ENCODE peak calls at places on chromosomes 11 and 22, in four cellular contexts. X is body of pancreas, Q is adrenal gland, N is fibroblast of villous mesenchyme. A is an unnamed sample.

GRCh38 chr11:64461081-64461480 is 102.1 kb downstream of the RPS6KA4 start:
- DNase-seq in X (no peak), Q (no peak), N (no peak), A (no peak)

GRCh38 chr11:126924381-126924780 is 76.2 kb downstream of the KIRREL3 start:
- DNase-seq in X (no peak), Q (no peak), N (no peak), A (no peak)

GRCh38 chr22:22388055-22388454 is 120.5 kb downstream of the ZNF280B start:
- DNase-seq in X (no peak), Q (no peak), N (no peak), A (no peak)

GRCh38 chr22:20268350-20269012 is 363 bp upstream of the RTN4R start:
- DNase-seq in X (peak; percentile 75), Q (peak; percentile 54), N (peak; percentile 37), A (no peak)

GRCh38 chr11:1220941-1221721 is 1.7 kb upstream of the MUC5B start:
- DNase-seq in X (no peak), Q (no peak), N (no peak), A (no peak)

GRCh38 chr11:130580372-130580771 is 131.9 kb downstream of the ADAMTS15 start:
- DNase-seq in X (no peak), Q (no peak), N (peak; percentile 90), A (no peak)

GRCh38 chr11:36454991-36455611 is 55.0 kb downstream of the TRAF6 start:
- DNase-seq in X (no peak), Q (no peak), N (peak; percentile 45), A (no peak)

GRCh38 chr11:71178076-71178475 is 74.3 kb downstream of the SHANK2 start:
- DNase-seq in X (no peak), Q (no peak), N (no peak), A (no peak)

GRCh38 chr22:25563757-25564319 is 637 bp upstream of the GRK3 start:
- DNase-seq in X (peak; percentile 19), Q (peak; percentile 46), N (no peak), A (no peak)

GRCh38 chr11:8812438-8812837 is 98.6 kb upstream of the AKIP1 start:
- DNase-seq in X (peak; percentile 68), Q (peak; percentile 77), N (peak; percentile 75), A (no peak)

GRCh38 chr11:43399983-43400630 is 41.4 kb downstream of the TTC17 start:
- DNase-seq in X (no peak), Q (no peak), N (peak; percentile 6), A (no peak)

GRCh38 chr11:108115495-108116140 is 5.7 kb upstream of the ACAT1 start:
- DNase-seq in X (peak; percentile 93), Q (peak; percentile 89), N (peak; percentile 81), A (peak; percentile 42)

GRCh38 chr11:116835042-116835772 is 2.2 kb downstream of the APOA1 start:
- DNase-seq in X (no peak), Q (no peak), N (no peak), A (no peak)

GRCh38 chr11:79220171-79220570 is 220.7 kb downstream of the TENM4 start:
- DNase-seq in X (no peak), Q (no peak), N (no peak), A (no peak)

GRCh38 chr11:33772300-33772699 is 2.0 kb downstream of the FBXO3 start:
- DNase-seq in X (peak; percentile 18), Q (peak; percentile 58), N (no peak), A (no peak)

GRCh38 chr22:37369536-37369935 is 57.7 kb downstream of the ELFN2 start:
- DNase-seq in X (no peak), Q (no peak), N (no peak), A (no peak)

GRCh38 chr22:41284465-41284864 is 1.5 kb downstream of the RANGAP1 start:
- DNase-seq in X (peak; percentile 26), Q (no peak), N (no peak), A (no peak)

GRCh38 chr11:11871991-11872401 is 30.2 kb downstream of the USP47 start:
- DNase-seq in X (no peak), Q (no peak), N (no peak), A (no peak)

GRCh38 chr22:37203354-37204044 is 8.8 kb downstream of the SSTR3 start:
- DNase-seq in X (no peak), Q (no peak), N (no peak), A (no peak)

GRCh38 chr11:8049084-8049483 is 31.9 kb upstream of the TUB start:
- DNase-seq in X (no peak), Q (no peak), N (no peak), A (no peak)

GRCh38 chr11:4881860-4882500 is at the start of gene OR51T1:
- DNase-seq in X (no peak), Q (no peak), N (peak; percentile 6), A (no peak)

GRCh38 chr22:22248878-22249277 is 4.3 kb downstream of the VPREB1 start:
- DNase-seq in X (no peak), Q (no peak), N (no peak), A (no peak)

GRCh38 chr11:62427630-62428233 is 8.9 kb downstream of the SCGB1A1 start:
- DNase-seq in X (no peak), Q (no peak), N (peak; percentile 83), A (no peak)

GRCh38 chr22:49671331-49672012 is 156.2 kb downstream of the BRD1 start:
- DNase-seq in X (no peak), Q (no peak), N (no peak), A (no peak)

GRCh38 chr11:65422633-65423515 is at the start of gene NEAT1:
- DNase-seq in X (peak; percentile 98), Q (peak; percentile 97), N (peak; percentile 97), A (peak; percentile 75)

GRCh38 chr22:20957691-20958440 is 9.2 kb upstream of the AIFM3 start:
- DNase-seq in X (peak; percentile 51), Q (no peak), N (peak; percentile 35), A (no peak)

GRCh38 chr11:116563713-116564050 is 209.1 kb downstream of the BUD13 start:
- DNase-seq in X (no peak), Q (no peak), N (no peak), A (no peak)

GRCh38 chr22:37566329-37566837 is 6.1 kb downstream of the CDC42EP1 start:
- DNase-seq in X (peak; percentile 35), Q (peak; percentile 17), N (no peak), A (no peak)

GRCh38 chr11:28318861-28319260 is 210.7 kb downstream of the METTL15 start:
- DNase-seq in X (no peak), Q (no peak), N (no peak), A (no peak)

GRCh38 chr11:531826-532511 is 3.4 kb downstream of the HRAS start:
- DNase-seq in X (no peak), Q (no peak), N (no peak), A (no peak)

GRCh38 chr11:29024386-29024785 is 916.2 kb downstream of the METTL15 start:
- DNase-seq in X (no peak), Q (no peak), N (no peak), A (no peak)

GRCh38 chr22:40043086-40043485 is 48.3 kb downstream of the FAM83F start:
- DNase-seq in X (peak; percentile 81), Q (no peak), N (no peak), A (peak; percentile 61)

GRCh38 chr11:4511846-4512245 is 29.4 kb downstream of the OR52K1 start:
- DNase-seq in X (no peak), Q (no peak), N (no peak), A (no peak)

GRCh38 chr11:73645972-73646631 is at the start of gene PLEKHB1:
- DNase-seq in X (no peak), Q (no peak), N (no peak), A (no peak)

GRCh38 chr22:25987948-25988347 is 181.3 kb upstream of the SEZ6L start:
- DNase-seq in X (no peak), Q (no peak), N (no peak), A (no peak)

GRCh38 chr11:6622261-6623171 is 3.3 kb upstream of the TPP1 start:
- DNase-seq in X (no peak), Q (no peak), N (no peak), A (no peak)

GRCh38 chr11:34416746-34417145 is 22.0 kb upstream of the CAT start:
- DNase-seq in X (no peak), Q (no peak), N (no peak), A (no peak)

GRCh38 chr11:96263361-96263763 is 79.6 kb downstream of the MAML2 start:
- DNase-seq in X (no peak), Q (no peak), N (peak; percentile 93), A (no peak)

GRCh38 chr22:33832558-33833151 is 87.6 kb downstream of the LARGE1 start:
- DNase-seq in X (peak; percentile 45), Q (peak; percentile 68), N (no peak), A (peak; percentile 32)

GRCh38 chr22:38869663-38870062 is 2.4 kb downstream of the CBX6 start:
- DNase-seq in X (no peak), Q (no peak), N (no peak), A (no peak)

GRCh38 chr22:38868286-38868721 is 3.7 kb downstream of the CBX6 start:
- DNase-seq in X (no peak), Q (no peak), N (no peak), A (no peak)

GRCh38 chr22:38867496-38868285 is 4.3 kb downstream of the CBX6 start:
- DNase-seq in X (peak; percentile 1), Q (no peak), N (no peak), A (no peak)

GRCh38 chr22:38870312-38870741 is 1.7 kb downstream of the CBX6 start:
- DNase-seq in X (peak; percentile 91), Q (peak; percentile 89), N (peak; percentile 82), A (no peak)

GRCh38 chr22:38868886-38869381 is 3.1 kb downstream of the CBX6 start:
- DNase-seq in X (peak; percentile 82), Q (peak; percentile 86), N (peak; percentile 63), A (no peak)
- TF ChIP-seq CTCF in X (peak; percentile 73), Q (peak; percentile 92), N (peak; percentile 93), A (peak; percentile 89)

GRCh38 chr11:69156218-69156639 is 494 bp downstream of the SMIM38 start:
- DNase-seq in X (peak; percentile 6), Q (no peak), N (no peak), A (no peak)
- H3K4me3 ChIP-seq in X (no peak overlapping the region), Q (no peak overlapping the region), N (no peak overlapping the region), A (no peak overlapping the region)

DNA sequence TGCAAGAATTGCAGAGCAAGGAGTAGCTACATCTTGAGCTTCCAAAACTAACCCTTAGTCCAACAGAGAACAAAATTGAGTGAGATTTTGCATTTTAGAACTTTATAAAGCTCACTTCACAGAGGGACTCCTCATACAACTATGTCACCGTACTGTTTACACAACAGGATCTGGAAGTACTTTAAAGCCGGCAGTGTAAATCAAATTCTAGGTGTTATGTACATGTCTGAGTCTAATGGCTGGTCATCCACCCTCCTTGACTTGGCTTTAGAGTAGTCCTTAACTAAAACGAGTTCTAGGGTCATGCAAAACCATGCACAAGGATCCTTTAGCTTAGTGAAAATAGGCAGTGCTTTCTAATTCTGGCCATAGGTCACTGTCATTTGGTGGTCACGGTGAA is 23.5 kb downstream of the IRAG1 start:
- DNase-seq in X (no peak), Q (no peak), N (no peak), A (peak; percentile 46)
- TF ChIP-seq CTCF in X (no peak), Q (no peak), N (no peak), A (no peak)

GRCh38 chr11:60974726-60975125 is 3.2 kb downstream of the CD6 start:
- DNase-seq in X (no peak), Q (no peak), N (no peak), A (no peak)

GRCh38 chr11:60972182-60973030 is 926 bp downstream of the CD6 start:
- DNase-seq in X (no peak), Q (no peak), N (no peak), A (no peak)

GRCh38 chr11:60970890-60971289 is 590 bp upstream of the CD6 start:
- DNase-seq in X (no peak), Q (no peak), N (no peak), A (no peak)

GRCh38 chr11:60971520-60971919 is at the start of gene CD6:
- DNase-seq in X (no peak), Q (no peak), N (no peak), A (no peak)

GRCh38 chr11:60973699-60974098 is 2.2 kb downstream of the CD6 start:
- DNase-seq in X (no peak), Q (no peak), N (no peak), A (no peak)
- H3K4me3 ChIP-seq in X (no peak overlapping the region), Q (no peak overlapping the region), N (no peak overlapping the region), A (no peak overlapping the region)

A was measured in LNCaP clone FGC.